ENCODE peak calls at places on chromosome 11, in four cellular contexts. One of them, this sample, is unnamed. For H3K4me1, the result is how much of the 10 kb centered on the place peaks cover.

GRCh38 chr11:59247535-59248227 is 35.0 kb upstream of the MPEG1 start:
- DNase-seq in CD8-positive, alpha-beta T cell: no peak
- DNase-seq in mammary epithelial cell: peak
- DNase-seq in PC-3: peak
- DNase-seq in this sample: peak

GRCh38 chr11:124108158-124108557 is 7.1 kb upstream of the VWA5A start:
- DNase-seq in PC-3: peak
- DNase-seq in CD8-positive, alpha-beta T cell: no peak
- DNase-seq in mammary epithelial cell: peak
- DNase-seq in this sample: no peak

GRCh38 chr11:36453678-36454077 is 56.4 kb downstream of the TRAF6 start:
- DNase-seq in PC-3: peak
- DNase-seq in mammary epithelial cell: peak
- DNase-seq in CD8-positive, alpha-beta T cell: no peak
- DNase-seq in this sample: no peak

GRCh38 chr11:62552931-62553838 is 6.6 kb upstream of the AHNAK start:
- DNase-seq in PC-3: peak
- DNase-seq in CD8-positive, alpha-beta T cell: peak
- DNase-seq in mammary epithelial cell: peak
- DNase-seq in this sample: peak

GRCh38 chr11:93028959-93029536 is 59.6 kb downstream of the MTNR1B start:
- DNase-seq in mammary epithelial cell: no peak
- DNase-seq in CD8-positive, alpha-beta T cell: no peak
- DNase-seq in PC-3: no peak
- DNase-seq in this sample: no peak

GRCh38 chr11:7906481-7906880 is 24.6 kb downstream of the OR10A6 start:
- DNase-seq in PC-3: peak
- DNase-seq in mammary epithelial cell: peak
- DNase-seq in CD8-positive, alpha-beta T cell: no peak
- DNase-seq in this sample: no peak

GRCh38 chr11:65968600-65969482 is 7.3 kb downstream of the SART1 start:
- DNase-seq in PC-3: peak
- DNase-seq in mammary epithelial cell: no peak
- DNase-seq in CD8-positive, alpha-beta T cell: no peak
- DNase-seq in this sample: no peak

GRCh38 chr11:41950470-41951143 is 491.2 kb upstream of the LRRC4C start:
- DNase-seq in CD8-positive, alpha-beta T cell: no peak
- DNase-seq in PC-3: no peak
- DNase-seq in mammary epithelial cell: no peak
- DNase-seq in this sample: no peak

DNA sequence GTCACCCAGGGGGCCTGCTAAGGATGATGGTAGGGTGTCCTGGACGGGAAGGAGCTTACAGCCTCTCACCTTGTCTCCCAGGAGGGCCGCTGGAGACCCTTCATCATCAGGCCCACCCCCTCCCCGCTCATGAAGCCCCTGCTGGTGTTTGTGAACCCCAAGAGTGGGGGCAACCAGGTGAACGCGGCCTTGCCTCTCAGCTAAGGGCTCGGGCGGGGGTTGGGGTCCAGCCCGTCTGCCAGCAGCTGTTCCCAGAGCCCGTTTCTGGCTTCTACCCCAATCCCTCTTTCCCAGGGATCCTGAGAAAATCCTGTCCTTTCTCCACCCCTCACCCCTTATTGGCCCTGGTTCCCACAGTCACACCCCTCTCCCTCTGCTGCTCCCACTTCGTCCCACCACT is 9.5 kb upstream of the MDK start:
- DNase-seq in PC-3: no peak
- DNase-seq in mammary epithelial cell: no peak
- DNase-seq in CD8-positive, alpha-beta T cell: no peak
- DNase-seq in this sample: no peak
- H3K27ac ChIP-seq in PC-3: no peak
- H3K27ac ChIP-seq in mammary epithelial cell: no peak
- H3K27ac ChIP-seq in CD8-positive, alpha-beta T cell: no peak
- H3K27ac ChIP-seq in this sample: no peak

GRCh38 chr11:35146711-35147110 is 7.7 kb downstream of the CD44 start:
- DNase-seq in PC-3: no peak
- DNase-seq in CD8-positive, alpha-beta T cell: no peak
- DNase-seq in mammary epithelial cell: no peak
- DNase-seq in this sample: no peak
- H3K4me1 ChIP-seq in PC-3: half or more
- H3K4me1 ChIP-seq in CD8-positive, alpha-beta T cell: half or more
- H3K4me1 ChIP-seq in mammary epithelial cell: half or more
- H3K4me1 ChIP-seq in this sample: under half

GRCh38 chr11:64856382-64857227 is 12.2 kb upstream of the CDC42BPG start:
- DNase-seq in PC-3: peak
- DNase-seq in mammary epithelial cell: peak
- DNase-seq in CD8-positive, alpha-beta T cell: peak
- DNase-seq in this sample: peak
- H3K27ac ChIP-seq in PC-3: peak
- H3K27ac ChIP-seq in mammary epithelial cell: peak
- H3K27ac ChIP-seq in CD8-positive, alpha-beta T cell: peak
- H3K27ac ChIP-seq in this sample: peak

DNA sequence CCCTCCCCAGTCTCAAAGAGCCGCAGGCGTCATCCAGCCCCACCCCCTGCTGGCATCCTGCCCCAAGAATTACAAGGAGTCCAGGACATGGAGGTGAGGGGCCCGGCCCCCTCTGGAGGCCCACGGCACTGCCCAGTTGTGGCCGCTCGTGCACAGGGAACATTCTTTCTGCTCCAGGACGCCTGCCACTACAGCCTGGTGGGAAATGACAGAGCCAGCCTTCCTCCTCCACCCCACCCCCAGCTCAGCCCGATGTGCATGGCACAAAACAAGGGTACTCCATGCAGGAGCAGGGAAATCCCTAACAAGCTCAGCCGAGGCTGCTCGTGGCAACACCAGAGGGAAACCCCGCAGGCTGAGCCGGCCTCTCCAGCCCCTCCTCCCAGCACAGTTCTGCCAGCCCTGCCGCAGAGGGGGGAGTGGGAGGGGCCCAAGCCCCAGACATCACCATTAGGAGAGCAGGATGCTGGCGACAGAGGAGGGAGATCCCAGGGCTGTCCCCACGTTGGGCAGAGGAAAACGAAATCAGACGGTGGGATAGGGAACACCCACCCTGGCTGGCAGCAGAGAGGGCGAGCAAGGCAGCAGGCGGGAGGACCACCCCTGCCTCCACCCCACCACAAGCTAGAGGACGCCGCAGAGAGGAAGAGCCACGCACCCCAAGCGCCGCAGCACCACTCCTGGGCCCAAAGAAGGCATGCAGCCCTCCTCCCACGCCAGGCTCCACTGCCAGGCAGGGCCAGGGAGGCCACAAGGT is 10.0 kb downstream of the IGSF9B start:
- DNase-seq in CD8-positive, alpha-beta T cell: peak
- DNase-seq in PC-3: no peak
- DNase-seq in mammary epithelial cell: no peak
- DNase-seq in this sample: peak
- H3K4me1 ChIP-seq in CD8-positive, alpha-beta T cell: half or more
- H3K4me1 ChIP-seq in PC-3: under half
- H3K4me1 ChIP-seq in mammary epithelial cell: under half
- H3K4me1 ChIP-seq in this sample: under half

GRCh38 chr11:107851704-107852315 is 6.8 kb downstream of the SLC35F2 start:
- DNase-seq in CD8-positive, alpha-beta T cell: no peak
- DNase-seq in mammary epithelial cell: no peak
- DNase-seq in PC-3: no peak
- DNase-seq in this sample: no peak
- H3K27ac ChIP-seq in CD8-positive, alpha-beta T cell: no peak
- H3K27ac ChIP-seq in mammary epithelial cell: no peak
- H3K27ac ChIP-seq in PC-3: no peak
- H3K27ac ChIP-seq in this sample: no peak

This sample was measured in aorta.